ENCODE peak calls at places on chromosomes 7 and 10, in seven cellular contexts. One of them, this sample, is unnamed.

GRCh38 chr7:135704074-135704473 is 23.9 kb downstream of the SLC13A4 start:
- DNase-seq in IMR-90: no peak
- DNase-seq in Peyer's patch: no peak
- DNase-seq in uterus: no peak
- DNase-seq in testis: peak; percentile 34
- DNase-seq in adrenal gland: no peak
- DNase-seq in heart left ventricle: no peak
- DNase-seq in this sample: no peak

GRCh38 chr10:84054743-84055142 is 84.6 kb upstream of the GHITM start:
- DNase-seq in heart left ventricle: no peak
- DNase-seq in Peyer's patch: no peak
- DNase-seq in testis: no peak
- DNase-seq in uterus: no peak
- DNase-seq in adrenal gland: no peak
- DNase-seq in IMR-90: no peak
- DNase-seq in this sample: no peak

GRCh38 chr7:3578399-3578798 is 277.3 kb downstream of the SDK1 start:
- DNase-seq in IMR-90: no peak
- DNase-seq in heart left ventricle: no peak
- DNase-seq in Peyer's patch: no peak
- DNase-seq in adrenal gland: no peak
- DNase-seq in testis: no peak
- DNase-seq in uterus: no peak
- DNase-seq in this sample: no peak

GRCh38 chr7:79778786-79779382 is 325.4 kb upstream of the MAGI2 start:
- DNase-seq in testis: no peak
- DNase-seq in IMR-90: peak; percentile 94
- DNase-seq in heart left ventricle: no peak
- DNase-seq in uterus: no peak
- DNase-seq in adrenal gland: no peak
- DNase-seq in Peyer's patch: no peak
- DNase-seq in this sample: no peak

GRCh38 chr7:2633538-2634264 is 1.9 kb downstream of the TTYH3 start:
- DNase-seq in heart left ventricle: peak; percentile 25
- DNase-seq in adrenal gland: peak; percentile 93
- DNase-seq in testis: peak; percentile 29
- DNase-seq in uterus: peak; percentile 78
- DNase-seq in Peyer's patch: no peak
- DNase-seq in IMR-90: peak; percentile 89
- DNase-seq in this sample: no peak

GRCh38 chr7:30852360-30852709 is 59.3 kb upstream of the AQP1 start:
- DNase-seq in testis: no peak
- DNase-seq in heart left ventricle: no peak
- DNase-seq in uterus: no peak
- DNase-seq in Peyer's patch: no peak
- DNase-seq in IMR-90: no peak
- DNase-seq in adrenal gland: no peak
- DNase-seq in this sample: no peak

GRCh38 chr7:17912050-17912449 is 28.2 kb downstream of the SNX13 start:
- DNase-seq in IMR-90: no peak
- DNase-seq in heart left ventricle: no peak
- DNase-seq in Peyer's patch: no peak
- DNase-seq in testis: no peak
- DNase-seq in adrenal gland: no peak
- DNase-seq in uterus: no peak
- DNase-seq in this sample: no peak

GRCh38 chr7:116252249-116252648 is 41.9 kb downstream of the TES start:
- DNase-seq in uterus: no peak
- DNase-seq in IMR-90: no peak
- DNase-seq in adrenal gland: no peak
- DNase-seq in heart left ventricle: no peak
- DNase-seq in Peyer's patch: no peak
- DNase-seq in testis: no peak
- DNase-seq in this sample: no peak

GRCh38 chr7:100965051-100965722 is 4.2 kb upstream of the MUC12 start:
- DNase-seq in IMR-90: no peak
- DNase-seq in testis: no peak
- DNase-seq in Peyer's patch: no peak
- DNase-seq in uterus: no peak
- DNase-seq in heart left ventricle: no peak
- DNase-seq in adrenal gland: no peak
- DNase-seq in this sample: no peak

GRCh38 chr10:95657250-95657649 is 739 bp upstream of the ALDH18A1 start:
- DNase-seq in testis: no peak
- DNase-seq in Peyer's patch: no peak
- DNase-seq in adrenal gland: no peak
- DNase-seq in uterus: no peak
- DNase-seq in heart left ventricle: no peak
- DNase-seq in IMR-90: no peak
- DNase-seq in this sample: no peak

GRCh38 chr7:134473861-134474291 is 15.0 kb upstream of the AKR1B1 start:
- DNase-seq in adrenal gland: no peak
- DNase-seq in Peyer's patch: no peak
- DNase-seq in uterus: no peak
- DNase-seq in testis: no peak
- DNase-seq in IMR-90: peak; percentile 64
- DNase-seq in heart left ventricle: no peak
- DNase-seq in this sample: no peak

GRCh38 chr10:49649294-49649693 is 30.2 kb upstream of the C10orf53 start:
- DNase-seq in Peyer's patch: peak; percentile 44
- DNase-seq in heart left ventricle: no peak
- DNase-seq in IMR-90: no peak
- DNase-seq in testis: no peak
- DNase-seq in uterus: no peak
- DNase-seq in adrenal gland: no peak
- DNase-seq in this sample: no peak

GRCh38 chr10:126250045-126250444 is 138.2 kb downstream of the ADAM12 start:
- DNase-seq in IMR-90: no peak
- DNase-seq in adrenal gland: no peak
- DNase-seq in Peyer's patch: no peak
- DNase-seq in uterus: no peak
- DNase-seq in heart left ventricle: no peak
- DNase-seq in testis: no peak
- DNase-seq in this sample: no peak

GRCh38 chr7:117974891-117975290 is 101.7 kb upstream of the CTTNBP2 start:
- DNase-seq in IMR-90: no peak
- DNase-seq in testis: no peak
- DNase-seq in Peyer's patch: no peak
- DNase-seq in heart left ventricle: no peak
- DNase-seq in adrenal gland: no peak
- DNase-seq in uterus: no peak
- DNase-seq in this sample: no peak

GRCh38 chr10:124086787-124087671 is 6.4 kb downstream of the CHST15 start:
- DNase-seq in adrenal gland: no peak
- DNase-seq in uterus: no peak
- DNase-seq in heart left ventricle: no peak
- DNase-seq in Peyer's patch: no peak
- DNase-seq in IMR-90: no peak
- DNase-seq in testis: no peak
- DNase-seq in this sample: no peak

DNA sequence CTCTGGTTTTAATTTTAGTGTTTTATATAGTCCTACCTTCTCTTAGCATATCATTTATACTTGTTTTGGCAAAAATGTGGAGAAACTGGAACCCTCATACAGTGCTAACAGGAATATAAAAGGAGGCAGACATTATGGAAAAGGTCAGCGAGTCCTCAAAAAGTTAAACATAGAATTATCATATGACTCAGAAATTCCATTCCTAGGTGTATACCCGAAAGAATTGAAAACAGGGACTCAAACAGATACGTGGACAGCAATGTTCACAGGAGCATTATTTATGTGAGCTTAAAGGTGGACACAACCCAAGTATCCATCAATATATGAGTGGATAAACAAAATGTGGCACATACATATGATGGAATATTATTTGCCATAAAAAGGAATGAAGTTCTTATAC is 51.5 kb downstream of the VAX1 start:
- DNase-seq in testis: no peak
- DNase-seq in Peyer's patch: no peak
- DNase-seq in uterus: no peak
- DNase-seq in heart left ventricle: no peak
- DNase-seq in IMR-90: no peak
- DNase-seq in adrenal gland: no peak
- DNase-seq in this sample: no peak
- H3K27ac ChIP-seq in testis: no peak overlapping the region
- H3K27ac ChIP-seq in Peyer's patch: no peak overlapping the region
- H3K27ac ChIP-seq in uterus: no peak overlapping the region
- H3K27ac ChIP-seq in heart left ventricle: no peak overlapping the region
- H3K27ac ChIP-seq in IMR-90: no peak overlapping the region
- H3K27ac ChIP-seq in adrenal gland: no peak overlapping the region
- H3K27ac ChIP-seq in this sample: no peak overlapping the region

GRCh38 chr7:127380479-127380878 is 12.0 kb downstream of the ZNF800 start:
- DNase-seq in IMR-90: no peak
- DNase-seq in adrenal gland: no peak
- DNase-seq in heart left ventricle: no peak
- DNase-seq in testis: no peak
- DNase-seq in uterus: no peak
- DNase-seq in Peyer's patch: no peak
- DNase-seq in this sample: no peak

GRCh38 chr7:127387974-127388373 is 4.5 kb downstream of the ZNF800 start:
- DNase-seq in Peyer's patch: no peak
- DNase-seq in testis: no peak
- DNase-seq in heart left ventricle: no peak
- DNase-seq in uterus: no peak
- DNase-seq in adrenal gland: no peak
- DNase-seq in IMR-90: no peak
- DNase-seq in this sample: no peak

GRCh38 chr7:127379642-127380041 is 12.9 kb downstream of the ZNF800 start:
- DNase-seq in Peyer's patch: no peak
- DNase-seq in testis: no peak
- DNase-seq in uterus: no peak
- DNase-seq in heart left ventricle: no peak
- DNase-seq in adrenal gland: no peak
- DNase-seq in IMR-90: no peak
- DNase-seq in this sample: no peak

GRCh38 chr7:127382301-127383085 is 10.0 kb downstream of the ZNF800 start:
- DNase-seq in heart left ventricle: no peak
- DNase-seq in Peyer's patch: no peak
- DNase-seq in testis: no peak
- DNase-seq in uterus: no peak
- DNase-seq in IMR-90: no peak
- DNase-seq in adrenal gland: no peak
- DNase-seq in this sample: no peak

DNA sequence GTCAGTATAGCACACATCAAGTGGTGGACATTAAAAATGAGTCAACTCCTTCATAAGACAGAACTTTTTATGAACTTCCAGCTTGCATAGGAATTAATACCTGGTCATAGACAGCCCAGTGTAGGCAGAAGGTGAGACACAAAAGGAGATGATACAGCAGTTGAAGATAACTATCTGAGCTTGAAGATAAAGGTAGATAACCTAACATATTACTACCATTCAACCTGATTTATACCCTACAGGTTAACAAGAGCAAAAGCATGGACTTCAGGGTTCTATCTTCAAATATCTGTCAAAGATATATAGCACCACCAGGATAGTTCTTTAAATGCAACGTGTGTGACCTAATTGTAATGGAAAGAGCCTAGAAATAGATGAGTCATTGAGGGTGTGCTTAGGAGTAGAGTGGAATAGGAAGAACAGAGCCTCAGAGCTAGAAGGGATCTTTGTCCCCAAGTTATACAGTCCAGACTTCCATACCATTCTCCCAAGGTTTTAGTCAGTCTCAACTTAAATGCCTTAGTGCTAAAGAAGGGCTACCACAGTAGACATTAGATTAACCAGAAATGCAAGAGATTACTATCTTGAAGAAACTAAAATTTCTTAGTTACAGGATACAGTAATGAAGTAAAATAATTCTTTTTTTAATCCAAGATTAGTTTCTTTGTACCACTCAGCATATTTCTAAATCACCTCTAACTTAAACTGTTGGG is 9.2 kb downstream of the ZNF800 start:
- DNase-seq in uterus: no peak
- DNase-seq in testis: no peak
- DNase-seq in adrenal gland: no peak
- DNase-seq in IMR-90: peak; percentile 32
- DNase-seq in heart left ventricle: no peak
- DNase-seq in Peyer's patch: no peak
- DNase-seq in this sample: no peak
- TF ChIP-seq CTCF in uterus: no peak
- TF ChIP-seq CTCF in testis: no peak
- TF ChIP-seq CTCF in adrenal gland: no peak
- TF ChIP-seq CTCF in IMR-90: no peak
- TF ChIP-seq CTCF in heart left ventricle: no peak
- TF ChIP-seq CTCF in Peyer's patch: no peak
- TF ChIP-seq CTCF in this sample: no peak

DNA sequence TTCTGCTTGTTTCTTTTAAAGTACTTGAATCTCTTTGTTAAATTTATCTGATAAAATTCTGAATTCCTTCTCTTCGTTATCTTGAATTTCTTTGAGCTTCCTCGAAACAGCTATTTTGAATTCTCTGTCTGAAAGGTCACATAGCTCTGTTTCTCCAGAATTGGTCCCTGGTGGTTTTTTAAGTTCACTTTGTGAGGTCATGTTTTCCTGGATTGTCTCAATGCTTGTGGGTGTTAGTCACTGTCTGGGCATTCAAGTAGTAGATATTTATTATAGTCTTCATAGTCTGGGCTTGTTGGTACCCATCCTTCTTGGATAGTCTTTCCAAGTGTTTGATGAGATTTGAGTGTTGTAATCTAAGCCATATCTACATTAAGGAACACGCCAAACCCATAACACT is 1060.6 kb downstream of the LRMDA start:
- DNase-seq in testis: no peak
- DNase-seq in IMR-90: peak; percentile 75
- DNase-seq in uterus: no peak
- DNase-seq in heart left ventricle: no peak
- DNase-seq in Peyer's patch: no peak
- DNase-seq in adrenal gland: no peak
- DNase-seq in this sample: no peak
- TF ChIP-seq POLR2A in testis: no peak
- TF ChIP-seq POLR2A in IMR-90: no peak
- TF ChIP-seq POLR2A in uterus: no peak
- TF ChIP-seq POLR2A in heart left ventricle: no peak
- TF ChIP-seq POLR2A in Peyer's patch: no peak
- TF ChIP-seq POLR2A in adrenal gland: no peak
- TF ChIP-seq POLR2A in this sample: no peak

DNA sequence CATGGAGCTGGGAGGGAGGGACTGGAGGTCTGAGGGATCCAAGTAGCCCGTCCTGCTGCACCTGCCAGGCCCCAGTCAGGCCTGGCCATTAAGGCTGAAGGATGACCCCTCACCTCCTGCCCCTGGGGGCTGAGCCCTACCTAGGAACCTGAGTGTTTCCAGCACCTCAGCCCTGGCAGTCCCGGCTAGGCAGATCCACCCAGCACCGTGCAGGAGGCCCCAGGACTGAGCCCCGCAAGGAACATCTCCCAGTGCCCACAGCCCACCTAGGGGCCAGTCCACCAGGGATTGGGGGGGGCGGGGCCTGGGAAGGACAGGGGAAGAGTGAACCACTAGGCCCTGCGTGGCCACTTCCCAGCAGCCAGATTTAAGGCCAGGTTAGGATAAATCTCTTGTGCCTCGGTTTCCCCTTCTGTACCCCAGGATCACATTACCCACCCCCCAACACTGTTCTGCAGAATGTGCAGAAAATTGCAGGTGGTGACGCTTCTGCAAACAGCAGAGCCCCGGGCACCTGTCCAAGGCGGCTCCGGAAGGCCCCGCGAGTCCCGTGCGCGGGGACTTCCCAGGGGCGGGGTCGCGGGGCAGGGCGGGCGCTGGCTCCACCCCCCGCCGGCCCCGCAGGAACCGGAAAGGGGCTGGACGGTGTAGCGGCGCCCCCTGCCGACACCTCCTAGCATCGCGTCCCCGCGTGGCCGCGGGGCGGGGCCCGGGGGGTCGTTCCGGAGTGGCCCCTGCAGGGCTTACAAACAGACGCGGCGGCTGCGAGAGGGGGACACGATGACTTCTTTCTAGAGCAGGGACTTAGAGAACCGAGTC is 55.9 kb downstream of the PWWP2B start:
- DNase-seq in Peyer's patch: peak; percentile 96
- DNase-seq in testis: peak; percentile 86
- DNase-seq in adrenal gland: peak; percentile 88
- DNase-seq in heart left ventricle: peak; percentile 88
- DNase-seq in uterus: peak; percentile 82
- DNase-seq in IMR-90: peak; percentile 72
- DNase-seq in this sample: peak; percentile 90
- H3K27ac ChIP-seq in Peyer's patch: peak overlapping the region; percentile 81
- H3K27ac ChIP-seq in testis: peak overlapping the region; percentile 55
- H3K27ac ChIP-seq in adrenal gland: no peak overlapping the region
- H3K27ac ChIP-seq in heart left ventricle: no peak overlapping the region
- H3K27ac ChIP-seq in uterus: peak overlapping the region; percentile 35
- H3K27ac ChIP-seq in IMR-90: no peak overlapping the region
- H3K27ac ChIP-seq in this sample: no peak overlapping the region

This sample was measured in suprapubic skin.